ENCODE peak calls at places on chromosomes 4 and X, in four cellular contexts. S is RWPE1, A is H9, P is cardiac muscle cell. F is an unnamed sample.
A peak's percentile ranks its signal among the peaks of the same experiment; 100 is the strongest.

GRCh38 chr4:138199568-138200235 is 42.4 kb downstream of the SLC7A11 start:
- DNase-seq in S (peak; percentile 85), P (peak; percentile 32), A (no peak), F (no peak)

GRCh38 chr4:125551451-125551850 is 236.7 kb downstream of the FAT4 start:
- DNase-seq in P (no peak), S (no peak), A (no peak), F (no peak)

GRCh38 chr4:107740950-107741701 is 21.1 kb upstream of the PAPSS1 start:
- DNase-seq in P (peak; percentile 93), S (no peak), A (no peak), F (no peak)

GRCh38 chrX:87900320-87900908 is 382.8 kb downstream of the KLHL4 start:
- DNase-seq in A (no peak), P (no peak), S (no peak), F (no peak)

GRCh38 chr4:87527446-87528240 is 1.5 kb downstream of the SPARCL1 start:
- DNase-seq in P (peak; percentile 54), S (no peak), A (no peak), F (no peak)

GRCh38 chr4:159206427-159206871 is 103.6 kb downstream of the RAPGEF2 start:
- DNase-seq in P (no peak), A (no peak), S (no peak), F (no peak)

GRCh38 chrX:115562492-115562872 is 1.5 kb downstream of the PLS3 start:
- DNase-seq in P (peak; percentile 68), S (peak; percentile 8), A (peak; percentile 46), F (no peak)

GRCh38 chr4:124806403-124806802 is 93.9 kb upstream of the ANKRD50 start:
- DNase-seq in P (no peak), S (peak; percentile 2), A (no peak), F (no peak)

GRCh38 chr4:154617820-154618317 is 5.4 kb upstream of the FGG start:
- DNase-seq in S (no peak), A (no peak), P (no peak), F (no peak)

GRCh38 chr4:164730705-164731393 is 23.1 kb upstream of the SMIM31 start:
- DNase-seq in A (no peak), P (no peak), S (no peak), F (no peak)

GRCh38 chr4:53640576-53641459 is 49.5 kb upstream of the LNX1 start:
- DNase-seq in A (no peak), P (peak; percentile 39), S (no peak), F (no peak)

GRCh38 chr4:42296196-42296595 is 101.1 kb upstream of the SHISA3 start:
- DNase-seq in P (peak; percentile 30), A (no peak), S (no peak), F (no peak)

GRCh38 chr4:121728066-121728465 is 31.3 kb upstream of the ANXA5 start:
- DNase-seq in P (peak; percentile 74), A (no peak), S (peak; percentile 58), F (no peak)

GRCh38 chr4:78552398-78553396 is 1.1 kb downstream of the ANXA3 start:
- DNase-seq in A (peak; percentile 79), P (peak; percentile 42), S (peak; percentile 88), F (no peak)

GRCh38 chr4:91681544-91681943 is 622.2 kb upstream of the GRID2 start:
- DNase-seq in A (no peak), S (no peak), P (no peak), F (no peak)

GRCh38 chr4:76198411-76199237 is 15.0 kb downstream of the SCARB2 start:
- DNase-seq in A (no peak), P (peak; percentile 91), S (peak; percentile 46), F (peak; percentile 59)

GRCh38 chr4:109729155-109729562 is 711 bp downstream of the PLA2G12A start:
- DNase-seq in A (no peak), S (no peak), P (peak; percentile 32), F (no peak)

GRCh38 chrX:70554081-70554480 is 109.4 kb downstream of the DLG3 start:
- DNase-seq in S (peak; percentile 17), P (peak; percentile 58), A (no peak), F (no peak)

GRCh38 chr4:105619193-105619931 is 66.9 kb downstream of the ARHGEF38 start:
- DNase-seq in S (no peak), P (peak; percentile 39), A (no peak), F (no peak)

GRCh38 chrX:58025979-58026378 is 115.7 kb upstream of the ZXDA start:
- DNase-seq in A (no peak), S (peak; percentile 2), P (peak; percentile 2), F (no peak)

GRCh38 chrX:154333116-154333515 is 37.5 kb downstream of the TKTL1 start:
- DNase-seq in P (no peak), S (no peak), A (no peak), F (no peak)

GRCh38 chrX:132732236-132732635 is 226.2 kb downstream of the HS6ST2 start:
- DNase-seq in P (no peak), A (no peak), S (no peak), F (no peak)

GRCh38 chr4:73676881-73677323 is 56.7 kb upstream of the RASSF6 start:
- DNase-seq in A (no peak), P (peak; percentile 29), S (peak; percentile 85), F (no peak)

GRCh38 chrX:120604359-120604782 is 470 bp downstream of the MCTS1 start:
- DNase-seq in P (peak; percentile 72), S (peak; percentile 15), A (no peak), F (no peak)

GRCh38 chr4:24363751-24364150 is 220.6 kb downstream of the DHX15 start:
- DNase-seq in S (no peak), P (no peak), A (no peak), F (no peak)

GRCh38 chr4:118173956-118174355 is 139.7 kb downstream of the NDST3 start:
- DNase-seq in A (no peak), S (no peak), P (peak; percentile 84), F (no peak)

GRCh38 chr4:68267433-68267944 is 22.0 kb upstream of the TMPRSS11B start:
- DNase-seq in S (no peak), P (peak; percentile 47), A (no peak), F (no peak)

GRCh38 chrX:53045002-53045401 is 3.6 kb upstream of the GPR173 start:
- DNase-seq in S (no peak), A (no peak), P (no peak), F (no peak)

GRCh38 chrX:38220024-38220935 is at the start of gene SRPX:
- DNase-seq in P (peak; percentile 66), A (peak; percentile 53), S (peak; percentile 30), F (peak; percentile 38)

GRCh38 chr4:113411496-113411938 is 350.0 kb downstream of the CAMK2D start:
- DNase-seq in P (peak; percentile 90), S (peak; percentile 39), A (no peak), F (no peak)

GRCh38 chr4:166169111-166169510 is 296.1 kb downstream of the TLL1 start:
- DNase-seq in A (peak; percentile 35), P (peak; percentile 45), S (no peak), F (peak; percentile 38)

GRCh38 chr4:142845293-142846070 is 619 bp downstream of the INPP4B start:
- DNase-seq in A (peak; percentile 51), S (no peak), P (peak; percentile 19), F (peak; percentile 35)

GRCh38 chr4:184472540-184473264 is 1.6 kb downstream of the IRF2 start:
- DNase-seq in S (peak; percentile 55), P (peak; percentile 76), A (peak; percentile 53), F (peak; percentile 82)

DNA sequence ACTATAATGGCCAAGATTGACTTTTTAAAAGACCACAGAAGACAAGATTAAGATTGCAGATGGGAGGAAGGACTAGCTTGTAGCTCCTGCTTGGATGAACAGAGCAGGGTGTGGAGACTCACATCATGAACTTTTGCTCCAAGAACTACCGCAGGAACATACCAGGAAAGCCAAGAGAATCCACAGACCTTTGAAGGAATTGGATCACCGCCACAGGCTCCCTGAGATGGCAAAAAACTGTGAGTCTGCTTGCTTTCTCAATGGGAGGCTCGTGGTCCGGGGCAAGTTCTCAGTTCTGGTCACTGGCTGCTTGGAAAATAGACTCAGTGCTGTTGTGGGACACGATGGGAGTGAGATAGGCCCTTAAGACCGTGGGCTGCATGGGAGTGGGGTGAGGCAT is 276.6 kb downstream of the CCSER1 start:
- DNase-seq in A (no peak), P (no peak), S (no peak), F (no peak)
- TF ChIP-seq CTCF in A (no peak), P (no peak), S (no peak), F (no peak)

GRCh38 chrX:41332988-41333743 is 796 bp upstream of the DDX3X start:
- DNase-seq in P (peak; percentile 87), S (peak; percentile 82), A (peak; percentile 93), F (peak; percentile 84)

GRCh38 chrX:41333744-41333993 is 293 bp upstream of the DDX3X start:
- DNase-seq in S (peak; percentile 65), A (no peak), P (peak; percentile 88), F (no peak)

GRCh38 chrX:41335590-41336331 is 1.8 kb downstream of the DDX3X start:
- DNase-seq in P (no peak), S (no peak), A (no peak), F (no peak)

GRCh38 chrX:41334866-41335589 is 1.1 kb downstream of the DDX3X start:
- DNase-seq in A (peak; percentile 56), P (peak; percentile 73), S (peak; percentile 42), F (peak; percentile 59)

GRCh38 chrX:41333994-41334865 is at the start of gene DDX3X:
- DNase-seq in S (peak; percentile 71), A (peak; percentile 85), P (peak; percentile 87), F (peak; percentile 69)
- TF ChIP-seq CTCF in S (no peak), A (no peak), P (no peak), F (no peak)

GRCh38 chr4:134906404-134907023 is 704.9 kb upstream of the PABPC4L start:
- DNase-seq in A (peak; percentile 34), S (no peak), P (peak; percentile 12), F (peak; percentile 39)
- TF ChIP-seq CTCF in A (peak; percentile 73), S (peak; percentile 49), P (peak; percentile 26), F (peak; percentile 43)

DNA sequence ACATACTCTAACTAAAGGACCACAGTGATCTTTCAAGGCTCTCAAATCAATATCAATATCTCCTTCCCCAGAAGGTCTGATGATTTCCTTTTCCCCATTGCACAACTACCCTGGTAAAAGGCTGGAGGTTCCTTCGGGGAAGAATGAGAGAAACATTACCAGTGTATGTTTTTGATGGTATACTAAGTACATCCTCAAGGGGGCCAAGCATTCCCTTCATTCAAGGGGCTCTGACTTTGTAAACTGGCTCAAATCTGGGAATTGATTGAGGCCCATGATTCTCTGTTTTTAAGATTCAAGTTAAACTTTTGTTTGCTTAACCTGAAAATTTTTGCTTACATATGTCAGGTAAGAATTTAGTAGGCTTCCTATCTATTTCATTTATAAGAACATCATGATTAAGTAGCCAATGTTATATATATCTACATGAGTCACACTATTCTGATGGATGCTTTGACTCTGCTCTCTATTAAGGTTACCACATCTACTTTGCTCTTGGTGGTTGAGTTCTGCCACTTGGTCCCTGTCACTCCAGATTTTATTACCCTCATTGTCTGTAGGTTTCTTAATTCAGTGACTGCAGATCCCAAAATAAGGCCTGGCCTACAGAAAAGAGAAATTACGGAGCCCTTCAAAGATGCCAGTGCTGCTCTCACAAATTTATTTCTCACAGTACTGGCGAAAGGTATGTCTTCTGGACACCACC is 16.4 kb upstream of the GUCY1B1 start:
- DNase-seq in P (peak; percentile 5), A (no peak), S (no peak), F (no peak)
- TF ChIP-seq CTCF in P (peak; percentile 9), A (peak; percentile 53), S (no peak), F (peak; percentile 40)

F was measured in endothelial cell.